ENCODE peak calls at places on chromosome 16, in ten cellular contexts. J is mucosa of descending colon, I is HCT116, H is neural progenitor cell, Y is A549, Z is left lung, X is body of pancreas, N is breast epithelium, E is psoas muscle, O is colonic mucosa. R is an unnamed sample.
A peak's percentile ranks its signal among the peaks of the same experiment; 100 is the strongest.

GRCh38 chr16:50603206-50604064 is 55.2 kb downstream of the NKD1 start:
- DNase-seq in N (peak; percentile 27), H (no peak), Z (no peak), I (no peak), J (no peak), X (no peak), Y (no peak), O (no peak), E (no peak), R (no peak)

GRCh38 chr16:88378836-88379693 is 3.7 kb upstream of the ZNF469 start:
- DNase-seq in N (no peak), Y (no peak), Z (peak; percentile 75), X (no peak), J (no peak), H (no peak), O (no peak), I (no peak), E (peak; percentile 11), R (no peak)

GRCh38 chr16:88022076-88023042 is 71.1 kb downstream of the BANP start:
- DNase-seq in O (no peak), X (no peak), Y (no peak), J (no peak), Z (no peak), I (no peak), E (no peak), H (peak; percentile 36), N (no peak), R (no peak)

GRCh38 chr16:4293822-4294457 is 21.1 kb upstream of the TFAP4 start:
- DNase-seq in X (peak; percentile 52), N (no peak), Y (peak; percentile 50), J (no peak), O (no peak), I (no peak), Z (no peak), E (peak; percentile 59), H (peak; percentile 88), R (no peak)

GRCh38 chr16:56603589-56603988 is 4.8 kb upstream of the MT2A start:
- DNase-seq in Z (no peak), X (peak; percentile 65), I (peak; percentile 56), Y (peak; percentile 67), N (peak; percentile 56), O (peak; percentile 53), H (peak; percentile 54), E (peak; percentile 45), J (peak; percentile 74), R (peak; percentile 25)

GRCh38 chr16:84054916-84055315 is 12.3 kb upstream of the SLC38A8 start:
- DNase-seq in X (no peak), J (no peak), Y (no peak), O (no peak), H (peak; percentile 71), I (no peak), N (no peak), Z (peak; percentile 57), E (no peak), R (no peak)

GRCh38 chr16:11240636-11241473 is 15.1 kb downstream of the SOCS1 start:
- DNase-seq in O (no peak), Y (no peak), J (no peak), E (no peak), H (no peak), X (no peak), Z (no peak), N (no peak), I (no peak), R (no peak)

GRCh38 chr16:50195276-50195675 is 42.2 kb downstream of the TENT4B start:
- DNase-seq in I (no peak), J (no peak), Y (no peak), E (no peak), X (no peak), Z (no peak), N (no peak), O (no peak), H (no peak), R (no peak)

GRCh38 chr16:719815-720506 is 985 bp upstream of the ANTKMT start:
- DNase-seq in X (no peak), Y (peak; percentile 70), E (no peak), O (peak; percentile 43), H (no peak), N (no peak), Z (no peak), I (no peak), J (no peak), R (no peak)

GRCh38 chr16:722835-723633 is 2.1 kb downstream of the ANTKMT start:
- DNase-seq in E (no peak), I (no peak), O (no peak), N (no peak), J (no peak), Z (no peak), X (no peak), H (no peak), Y (no peak), R (no peak)

GRCh38 chr16:720507-720989 is 398 bp upstream of the ANTKMT start:
- DNase-seq in Z (no peak), J (no peak), Y (peak; percentile 72), H (peak; percentile 81), O (peak; percentile 65), I (no peak), N (no peak), X (peak; percentile 40), E (peak; percentile 44), R (peak; percentile 85)

GRCh38 chr16:721765-722481 is 977 bp downstream of the ANTKMT start:
- DNase-seq in Y (no peak), I (no peak), J (no peak), Z (no peak), E (no peak), O (no peak), X (no peak), H (no peak), N (no peak), R (no peak)

GRCh38 chr16:720990-721764 is at the start of gene ANTKMT:
- DNase-seq in Z (peak; percentile 95), Y (peak; percentile 84), H (peak; percentile 98), E (peak; percentile 84), N (peak; percentile 76), O (peak; percentile 87), I (no peak), X (peak; percentile 89), J (peak; percentile 88), R (peak; percentile 95)
- TF ChIP-seq CTCF in Z (no peak), Y (no peak), H (no peak), E (no peak), N (no peak), O (no peak), I (no peak), X (no peak), J (no peak), R (no peak)

GRCh38 chr16:2483939-2484897 is 9.3 kb downstream of the TBC1D24 start:
- DNase-seq in X (no peak), O (no peak), N (no peak), H (no peak), I (no peak), E (no peak), Y (no peak), Z (no peak), J (no peak), R (no peak)

GRCh38 chr16:2481676-2482075 is 6.7 kb downstream of the TBC1D24 start:
- DNase-seq in H (no peak), E (no peak), O (no peak), Z (no peak), X (no peak), Y (no peak), N (no peak), J (no peak), I (no peak), R (no peak)

GRCh38 chr16:2482181-2483107 is 7.5 kb downstream of the TBC1D24 start:
- DNase-seq in Y (no peak), Z (no peak), X (peak; percentile 59), E (peak; percentile 78), O (no peak), N (peak; percentile 72), I (no peak), H (no peak), J (no peak), R (no peak)

GRCh38 chr16:2484898-2485508 is 10.1 kb downstream of the TBC1D24 start:
- DNase-seq in J (no peak), H (no peak), Z (no peak), O (no peak), N (no peak), X (no peak), I (no peak), E (no peak), Y (no peak), R (no peak)

DNA sequence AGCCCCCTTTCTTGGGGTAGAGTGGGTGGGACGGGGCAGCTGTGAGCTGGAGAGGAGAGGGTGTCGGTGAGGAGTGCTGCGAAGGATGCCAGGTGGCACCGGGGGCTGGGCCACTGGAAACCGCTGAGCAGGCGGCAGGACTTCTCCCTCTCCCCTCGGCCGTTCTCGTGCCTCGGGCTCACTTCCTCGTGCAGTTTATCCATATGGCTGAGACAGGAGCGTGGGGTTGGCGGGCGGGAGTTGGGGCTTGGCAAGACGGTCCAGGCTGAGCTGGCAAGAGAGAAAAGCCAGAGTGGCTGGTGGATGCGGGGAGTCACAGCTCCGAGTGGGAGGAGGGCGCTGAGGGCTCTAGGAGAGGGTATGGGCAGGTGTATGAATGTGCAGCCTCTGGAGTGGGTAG is 8.2 kb downstream of the TBC1D24 start:
- DNase-seq in O (no peak), N (no peak), Y (no peak), E (no peak), I (no peak), Z (no peak), J (no peak), X (no peak), H (no peak), R (no peak)
- H3K4me3 ChIP-seq in O (no peak overlapping the region), N (peak overlapping the region; percentile 58), Y (no peak overlapping the region), E (peak overlapping the region; percentile 56), I (no peak overlapping the region), Z (no peak overlapping the region), J (no peak overlapping the region), X (no peak overlapping the region), H (no peak overlapping the region), R (no peak overlapping the region)

DNA sequence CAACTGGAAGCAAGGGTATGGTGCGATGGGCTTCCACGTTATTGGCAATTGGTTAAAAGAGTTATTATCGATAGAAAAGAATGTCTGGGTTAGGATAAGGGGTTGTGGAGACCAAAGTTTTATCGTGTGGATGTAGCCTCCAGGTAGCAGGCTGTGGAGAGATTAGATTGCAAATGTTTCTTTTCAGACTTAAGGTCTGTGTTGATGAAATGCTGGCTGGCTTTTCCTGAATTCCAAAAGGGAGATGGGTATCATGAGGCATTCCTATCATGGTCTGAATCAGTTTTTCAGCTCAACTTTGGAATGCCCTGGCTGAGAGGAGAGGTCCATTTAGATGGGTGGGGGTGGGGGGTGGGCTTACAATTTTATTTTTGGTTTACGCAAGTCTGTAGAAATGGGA is 395.0 kb upstream of the RBFOX1 start:
- DNase-seq in X (no peak), H (no peak), O (no peak), Z (no peak), E (no peak), I (no peak), J (no peak), Y (no peak), N (no peak), R (no peak)
- TF ChIP-seq CTCF in X (no peak), H (no peak), O (no peak), Z (no peak), E (no peak), I (no peak), J (no peak), Y (no peak), N (no peak), R (no peak)

DNA sequence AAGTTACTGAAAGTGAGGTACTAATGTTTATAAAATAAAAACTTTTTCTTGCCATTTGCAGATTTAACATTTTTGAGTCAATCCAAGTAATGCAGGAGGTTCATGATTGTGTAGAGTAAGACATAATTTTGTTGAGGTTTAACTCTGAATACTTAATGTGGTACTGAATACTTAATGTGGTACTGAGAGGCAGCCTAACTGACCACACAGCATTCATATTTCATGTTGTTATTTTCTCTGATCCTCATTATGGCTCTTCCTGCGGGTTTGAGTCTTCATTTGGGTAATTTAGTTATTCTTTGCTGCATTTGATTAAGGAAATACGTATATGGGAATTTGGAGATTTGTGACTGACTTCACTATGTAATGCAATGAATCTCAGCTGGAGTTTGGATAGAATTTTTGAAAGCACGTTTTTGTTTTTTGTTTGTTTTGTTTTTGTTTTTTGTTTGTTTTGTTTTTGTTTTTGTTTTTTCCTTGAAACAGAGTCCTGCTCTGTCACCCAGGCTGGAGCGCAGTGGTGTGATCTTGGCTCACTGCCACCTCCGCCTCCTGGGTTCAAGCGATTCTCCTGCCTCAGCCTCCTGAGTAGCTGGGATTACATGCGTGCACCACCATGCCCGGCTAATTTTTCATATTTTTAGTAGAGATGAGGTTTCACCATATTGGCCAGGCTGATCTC is 3.8 kb downstream of the SF3B3 start:
- DNase-seq in J (no peak), X (no peak), O (no peak), Z (no peak), H (no peak), I (no peak), N (no peak), E (no peak), Y (no peak), R (no peak)
- H3K4me3 ChIP-seq in J (no peak overlapping the region), X (no peak overlapping the region), O (no peak overlapping the region), Z (no peak overlapping the region), H (peak overlapping the region; percentile 87), I (no peak overlapping the region), N (no peak overlapping the region), E (peak overlapping the region; percentile 9), Y (no peak overlapping the region), R (peak overlapping the region; percentile 95)

R was measured in GM12865.